ENCODE peak calls at places on chromosome 17, in five cellular contexts. U is stimulated activated naive B cell treated with anti-CD40 and anti-IgM and Interleukin-4, amounts not matched to agents 10 μg/mL and 1 μg/mL and 100 μg/mL, for 72 hours; T is right atrium auricular region; F is breast epithelium; S is GM06990. G is an unnamed sample.

GRCh38 chr17:21193031-21193430 is 20.9 kb downstream of the TMEM11 start:
- DNase-seq in F (no peak), U (no peak), T (no peak), S (no peak), G (no peak)

GRCh38 chr17:81536299-81537290 is 8.4 kb downstream of the FSCN2 start:
- DNase-seq in S (no peak), F (no peak), T (no peak), U (no peak), G (no peak)

GRCh38 chr17:48751733-48752398 is 23.3 kb upstream of the HOXB13 start:
- DNase-seq in T (no peak), F (no peak), U (no peak), S (no peak), G (no peak)

GRCh38 chr17:58577696-58578095 is 63.3 kb upstream of the MTMR4 start:
- DNase-seq in U (peak; percentile 13), S (peak; percentile 15), F (peak; percentile 30), T (peak; percentile 70), G (peak; percentile 96)

GRCh38 chr17:77151236-77151635 is 10.5 kb downstream of the SEC14L1 start:
- DNase-seq in T (no peak), U (no peak), S (no peak), F (no peak), G (peak; percentile 42)

GRCh38 chr17:42039794-42040763 is 10.3 kb downstream of the C17orf113 start:
- DNase-seq in F (no peak), T (no peak), U (no peak), S (no peak), G (no peak)

GRCh38 chr17:29250666-29251065 is 4.0 kb downstream of the CRYBA1 start:
- DNase-seq in S (no peak), F (no peak), T (no peak), U (no peak), G (no peak)

GRCh38 chr17:48351916-48352332 is 78.1 kb downstream of the SKAP1 start:
- DNase-seq in U (no peak), S (no peak), F (no peak), T (no peak), G (peak; percentile 2)

GRCh38 chr17:42405963-42406495 is 17.0 kb downstream of the CAVIN1 start:
- DNase-seq in U (peak; percentile 72), S (peak; percentile 78), F (peak; percentile 79), T (peak; percentile 93), G (peak; percentile 76)